ENCODE peak calls at places on chromosomes 11 and 22, in nine cellular contexts. G is omental fat pad, V is body of pancreas, N is HL-60, I is pancreas, E is left ventricle myocardium inferior, J is A673, F is epithelial cell of esophagus, Y is astrocyte of the cerebellum. O is an unnamed sample.

GRCh38 chr11:116210663-116211062 is 562.1 kb downstream of the BUD13 start:
- DNase-seq in J (no peak), G (no peak), V (no peak), F (no peak), E (no peak), N (no peak), Y (no peak), I (no peak), O (no peak)

GRCh38 chr11:111561801-111562325 is 21.3 kb downstream of the LAYN start:
- DNase-seq in Y (peak), N (no peak), E (no peak), J (no peak), G (no peak), F (peak), V (no peak), I (no peak), O (no peak)

GRCh38 chr22:42905702-42906183 is 48.7 kb upstream of the ARFGAP3 start:
- DNase-seq in N (no peak), F (no peak), Y (no peak), E (peak), I (peak), G (no peak), V (peak), J (no peak), O (no peak)

GRCh38 chr11:26399336-26399735 is 67.4 kb downstream of the ANO3 start:
- DNase-seq in V (no peak), Y (no peak), N (no peak), E (no peak), I (no peak), F (no peak), G (no peak), J (peak), O (no peak)

GRCh38 chr22:41544671-41545476 is 604 bp upstream of the POLR3H start:
- DNase-seq in V (no peak), I (no peak), N (no peak), J (no peak), Y (no peak), E (no peak), G (no peak), F (no peak), O (no peak)

GRCh38 chr11:92762175-92762574 is 207.3 kb upstream of the MTNR1B start:
- DNase-seq in I (no peak), G (no peak), Y (no peak), J (no peak), E (no peak), F (no peak), V (no peak), N (no peak), O (no peak)

GRCh38 chr11:119093951-119094815 is 7.5 kb downstream of the DPAGT1 start:
- DNase-seq in N (peak), F (peak), I (peak), J (peak), V (peak), E (no peak), G (no peak), Y (no peak), O (no peak)

GRCh38 chr22:49012695-49013094 is 815.0 kb downstream of the BRD1 start:
- DNase-seq in V (no peak), E (no peak), N (no peak), Y (no peak), J (no peak), I (no peak), G (no peak), F (no peak), O (no peak)

GRCh38 chr11:59206635-59207034 is 6.1 kb downstream of the MPEG1 start:
- DNase-seq in V (peak), G (no peak), N (peak), J (peak), Y (no peak), I (peak), F (peak), E (no peak), O (no peak)

GRCh38 chr22:37160037-37160436 is 10.3 kb upstream of the IL2RB start:
- DNase-seq in G (no peak), V (no peak), J (no peak), Y (no peak), E (no peak), N (no peak), I (no peak), F (no peak), O (no peak)
- TF ChIP-seq CTCF in G (no peak), V (no peak), J (no peak), Y (peak), E (no peak), N (no peak), I (no peak), F (peak), O (no peak)

GRCh38 chr22:37562049-37562784 is 1.9 kb downstream of the CDC42EP1 start:
- DNase-seq in Y (no peak), I (peak), G (no peak), J (no peak), V (peak), N (no peak), F (no peak), E (no peak), O (no peak)
- TF ChIP-seq CTCF in Y (no peak), I (no peak), G (no peak), J (no peak), V (no peak), N (no peak), F (no peak), E (peak), O (no peak)

GRCh38 chr11:17748761-17749721 is 14.5 kb downstream of the KCNC1 start:
- DNase-seq in N (no peak), J (no peak), F (no peak), E (no peak), V (no peak), I (no peak), Y (no peak), G (no peak), O (no peak)
- TF ChIP-seq CTCF in N (no peak), J (no peak), F (no peak), E (no peak), V (no peak), I (no peak), Y (no peak), G (no peak), O (no peak)

GRCh38 chr11:76253416-76253815 is 47.1 kb upstream of the WNT11 start:
- DNase-seq in N (no peak), F (no peak), E (no peak), J (no peak), I (no peak), G (no peak), Y (no peak), V (no peak), O (no peak)
- TF ChIP-seq CTCF in N (no peak), F (no peak), E (no peak), J (no peak), I (no peak), G (no peak), Y (no peak), V (no peak), O (no peak)

DNA sequence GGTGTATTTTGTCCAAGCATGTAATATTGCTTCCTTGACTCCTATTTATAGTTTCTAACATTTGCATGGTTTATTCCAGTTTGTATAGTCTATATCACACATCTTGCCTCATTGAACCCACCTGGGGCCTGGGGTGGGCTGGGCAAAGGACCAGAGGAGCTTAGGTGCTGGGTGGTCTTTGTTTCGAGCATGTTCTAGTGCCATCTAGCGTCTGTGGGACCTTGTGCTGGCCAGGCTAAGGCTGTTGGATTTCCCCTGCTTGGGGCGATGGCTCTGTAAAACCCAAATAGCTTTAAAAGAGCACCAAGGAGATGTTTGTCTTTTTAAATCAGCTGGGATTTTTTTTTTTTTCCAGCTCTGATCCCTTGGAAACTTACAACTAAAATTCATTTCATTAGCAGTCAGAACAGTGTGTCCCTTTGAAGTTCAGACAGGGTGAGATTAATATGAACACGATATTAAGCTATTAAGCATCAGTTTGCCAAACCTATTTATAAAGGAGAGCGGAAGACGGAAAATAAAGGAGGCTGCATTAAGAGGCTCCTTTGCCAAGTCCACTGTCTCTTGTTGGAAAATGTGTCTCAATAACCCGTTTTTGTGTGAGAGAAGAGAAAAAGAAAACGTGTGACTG is 157.4 kb downstream of the COMMD9 start:
- DNase-seq in Y (no peak), G (no peak), J (peak), F (peak), V (peak), N (peak), E (peak), I (peak), O (no peak)
- TF ChIP-seq CTCF in Y (peak), G (no peak), J (peak), F (peak), V (peak), N (peak), E (peak), I (peak), O (peak)

DNA sequence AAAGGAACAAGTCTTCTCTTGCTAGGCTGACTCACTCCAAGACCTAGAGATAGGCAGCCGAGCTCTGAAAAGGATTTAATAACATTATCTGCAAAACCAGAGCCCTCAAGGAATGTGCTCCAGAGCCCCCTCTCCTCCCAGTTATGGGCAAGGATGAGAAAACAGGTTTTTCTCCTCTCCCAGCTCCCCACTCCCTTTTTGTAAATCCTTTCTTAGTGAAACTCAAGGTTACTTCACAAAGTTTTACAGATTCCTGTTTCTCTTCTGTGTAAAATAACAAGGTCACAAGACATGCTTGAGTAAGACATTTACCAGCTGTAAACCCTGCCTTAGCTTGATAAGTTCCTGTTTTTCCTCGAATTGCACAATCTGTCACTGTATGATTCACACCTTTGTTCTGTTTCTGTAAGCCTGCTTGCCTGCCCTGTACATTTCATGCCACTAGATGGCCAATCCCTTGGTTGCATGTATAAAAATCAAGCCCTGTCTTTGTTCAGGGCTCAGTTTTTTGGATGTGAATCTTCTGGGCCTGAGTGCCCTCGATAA is 489.4 kb downstream of the KCNA4 start:
- DNase-seq in V (no peak), I (no peak), J (peak), N (peak), F (peak), E (no peak), Y (peak), G (no peak), O (no peak)
- TF ChIP-seq CTCF in V (peak), I (no peak), J (peak), N (peak), F (peak), E (peak), Y (peak), G (no peak), O (no peak)

GRCh38 chr11:100525197-100525596 is 161.9 kb upstream of the ARHGAP42 start:
- DNase-seq in Y (no peak), E (no peak), V (no peak), N (no peak), F (peak), J (no peak), I (no peak), G (no peak), O (no peak)

GRCh38 chr11:100528872-100529416 is 158.1 kb upstream of the ARHGAP42 start:
- DNase-seq in G (no peak), Y (no peak), J (no peak), V (no peak), I (peak), N (no peak), E (no peak), F (no peak), O (no peak)

GRCh38 chr11:100525635-100526034 is 161.5 kb upstream of the ARHGAP42 start:
- DNase-seq in Y (no peak), E (no peak), G (no peak), J (peak), V (no peak), I (no peak), F (peak), N (no peak), O (no peak)
- TF ChIP-seq CTCF in Y (no peak), E (no peak), G (no peak), J (peak), V (no peak), I (no peak), F (peak), N (no peak), O (no peak)

DNA sequence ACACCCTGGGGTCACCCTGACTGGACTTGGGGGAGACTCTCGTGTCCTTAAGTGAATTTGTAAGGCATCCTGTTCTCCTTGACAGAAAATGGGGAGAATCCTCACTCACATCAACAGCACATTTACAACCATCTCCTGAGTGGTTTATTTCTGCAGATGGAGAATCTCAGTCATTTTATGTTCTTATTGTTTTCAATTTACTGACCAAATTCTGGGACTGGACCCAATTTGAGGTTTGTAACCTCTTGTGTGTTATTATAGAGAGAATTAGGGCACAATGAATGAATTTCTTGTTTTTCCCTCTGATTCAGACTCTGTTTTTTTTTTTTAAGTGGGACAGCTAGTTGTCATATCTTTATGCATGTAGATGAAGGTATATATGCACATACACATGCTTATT is 104.9 kb downstream of the ADAMTS15 start:
- DNase-seq in J (no peak), Y (peak), F (no peak), N (no peak), E (no peak), I (no peak), G (no peak), V (no peak), O (no peak)
- TF ChIP-seq CTCF in J (no peak), Y (no peak), F (no peak), N (no peak), E (no peak), I (no peak), G (no peak), V (no peak), O (no peak)

GRCh38 chr11:95835768-95836488 is 45.6 kb downstream of the CEP57 start:
- DNase-seq in F (peak), E (peak), J (peak), V (peak), I (peak), G (no peak), N (peak), Y (peak), O (peak)
- TF ChIP-seq CTCF in F (peak), E (peak), J (peak), V (peak), I (peak), G (peak), N (peak), Y (peak), O (peak)